ENCODE peak calls at places on chromosomes 16 and 17, in eight cellular contexts. T is IMR-90, P is HCT116, O is heart left ventricle, M is K562, X is transverse colon, Y is H54, W is vagina. V is an unnamed sample.

GRCh38 chr17:48385303-48385702 is 44.7 kb downstream of the SKAP1 start:
- DNase-seq in O (no peak), X (no peak), T (no peak), Y (no peak), W (no peak), M (no peak), P (no peak), V (no peak)

GRCh38 chr16:76650579-76650978 is 373.4 kb downstream of the CNTNAP4 start:
- DNase-seq in P (no peak), O (no peak), T (no peak), W (no peak), Y (no peak), X (no peak), M (no peak), V (no peak)

GRCh38 chr16:4183258-4184037 is 58.4 kb downstream of the SRL start:
- DNase-seq in M (peak; percentile 100), P (peak; percentile 82), Y (peak; percentile 98), O (peak; percentile 94), T (peak; percentile 92), W (no peak), X (peak; percentile 95), V (peak; percentile 95)

GRCh38 chr17:28646039-28646754 is 1.2 kb upstream of the BLTP2 start:
- DNase-seq in T (no peak), Y (no peak), P (no peak), X (peak; percentile 24), M (no peak), O (no peak), W (no peak), V (peak; percentile 6)

GRCh38 chr16:66935319-66936011 is at the start of gene CES2:
- DNase-seq in X (peak; percentile 93), M (peak; percentile 58), O (peak; percentile 53), T (peak; percentile 29), P (no peak), W (no peak), Y (no peak), V (peak; percentile 84)

GRCh38 chr17:59332890-59333377 is 1.5 kb downstream of the YPEL2 start:
- DNase-seq in Y (no peak), M (no peak), P (no peak), O (no peak), T (peak; percentile 11), W (no peak), X (peak; percentile 35), V (no peak)

GRCh38 chr16:84088695-84089395 is 27.9 kb downstream of the MBTPS1 start:
- DNase-seq in X (peak; percentile 73), O (peak; percentile 73), Y (no peak), P (no peak), M (no peak), W (no peak), T (no peak), V (no peak)

GRCh38 chr17:73393962-73394361 is 82.2 kb upstream of the CDC42EP4 start:
- DNase-seq in X (no peak), T (peak; percentile 13), M (peak; percentile 53), P (peak; percentile 16), Y (peak; percentile 71), O (no peak), W (no peak), V (no peak)

GRCh38 chr16:63945805-63946204 is 1176.1 kb downstream of the CDH11 start:
- DNase-seq in P (no peak), O (no peak), T (no peak), M (no peak), X (no peak), Y (no peak), W (no peak), V (no peak)

GRCh38 chr17:28499366-28499668 is 6.8 kb upstream of the FOXN1 start:
- DNase-seq in M (no peak), W (no peak), Y (no peak), P (no peak), X (peak; percentile 77), T (no peak), O (no peak), V (no peak)

GRCh38 chr16:74449470-74449869 is 28.2 kb upstream of the CLEC18B start:
- DNase-seq in X (peak; percentile 30), M (no peak), T (peak; percentile 79), W (no peak), O (no peak), P (peak; percentile 49), Y (peak; percentile 54), V (no peak)

GRCh38 chr17:38898812-38899348 is 26.5 kb upstream of the LASP1NB start:
- DNase-seq in Y (no peak), W (no peak), O (peak; percentile 55), X (peak; percentile 72), M (peak; percentile 80), P (no peak), T (no peak), V (peak; percentile 34)

GRCh38 chr17:37815516-37815915 is 70.7 kb upstream of the HNF1B start:
- DNase-seq in W (no peak), O (no peak), M (no peak), X (no peak), T (no peak), P (no peak), Y (no peak), V (no peak)

GRCh38 chr17:9401434-9401833 is 174.2 kb downstream of the STX8 start:
- DNase-seq in T (peak; percentile 78), Y (no peak), P (no peak), W (no peak), X (no peak), M (no peak), O (no peak), V (no peak)

GRCh38 chr17:35119370-35120185 is at the start of gene RAD51D:
- DNase-seq in W (no peak), T (peak; percentile 56), O (peak; percentile 73), X (peak; percentile 76), M (peak; percentile 92), Y (peak; percentile 87), P (peak; percentile 48), V (peak; percentile 80)
- TF ChIP-seq POLR2A in W (no peak), T (peak; percentile 31), O (peak; percentile 39), X (peak; percentile 14), M (peak; percentile 71), Y (peak; percentile 31), P (no peak), V (no peak)

DNA sequence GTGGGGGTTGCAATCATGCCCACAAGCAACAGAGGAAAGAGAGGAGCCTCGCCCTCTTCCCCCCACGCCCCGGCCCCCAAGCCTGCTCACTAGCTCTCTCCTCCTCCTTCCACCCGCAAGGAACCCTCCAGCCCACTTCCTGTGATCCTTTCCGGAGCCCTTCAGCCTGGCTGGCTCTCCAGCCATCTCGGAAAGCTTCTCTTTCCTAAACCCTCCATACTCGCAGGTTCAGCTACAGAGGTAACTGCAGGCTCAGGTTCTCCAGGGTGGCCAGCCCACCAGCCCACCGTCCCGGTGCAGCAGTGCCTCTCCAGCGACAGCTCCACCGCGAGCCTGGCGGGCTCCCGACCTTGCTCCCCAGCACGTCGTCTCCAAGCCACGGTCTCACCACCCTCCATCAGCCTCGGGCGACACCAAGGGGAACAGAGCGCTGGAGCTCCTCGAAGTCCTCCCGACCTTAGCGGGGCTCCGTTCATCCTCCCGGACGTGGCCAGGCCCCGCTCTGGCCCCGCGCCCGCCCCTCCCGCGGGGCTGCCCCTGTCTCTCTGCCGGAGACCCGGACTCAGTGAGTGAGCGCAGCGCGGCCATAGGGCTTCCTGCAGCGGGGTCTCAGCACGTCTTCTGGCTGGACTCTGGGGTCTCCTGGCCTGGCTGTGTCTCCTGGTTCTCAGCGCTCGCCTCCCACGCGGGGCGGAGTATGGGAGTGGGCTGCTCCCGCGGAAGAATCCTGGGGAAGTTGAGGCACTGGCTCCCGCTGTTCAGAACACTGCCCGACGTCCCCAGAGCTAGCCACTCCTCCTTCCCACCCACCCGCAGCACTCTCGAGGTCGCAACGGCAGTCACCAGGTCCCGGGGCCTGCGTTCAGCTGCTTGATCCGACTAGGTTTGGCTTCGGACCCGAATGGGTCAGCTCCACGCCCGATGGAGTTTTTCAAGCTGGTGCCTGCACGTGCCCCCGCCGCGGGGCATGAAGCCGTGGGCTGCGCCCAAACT is 12.8 kb upstream of the ODF4 start:
- DNase-seq in T (no peak), M (no peak), O (peak; percentile 54), W (no peak), P (no peak), Y (no peak), X (no peak), V (peak; percentile 26)
- TF ChIP-seq POLR2A in T (no peak), M (no peak), O (no peak), W (no peak), P (no peak), Y (no peak), X (no peak), V (no peak)

DNA sequence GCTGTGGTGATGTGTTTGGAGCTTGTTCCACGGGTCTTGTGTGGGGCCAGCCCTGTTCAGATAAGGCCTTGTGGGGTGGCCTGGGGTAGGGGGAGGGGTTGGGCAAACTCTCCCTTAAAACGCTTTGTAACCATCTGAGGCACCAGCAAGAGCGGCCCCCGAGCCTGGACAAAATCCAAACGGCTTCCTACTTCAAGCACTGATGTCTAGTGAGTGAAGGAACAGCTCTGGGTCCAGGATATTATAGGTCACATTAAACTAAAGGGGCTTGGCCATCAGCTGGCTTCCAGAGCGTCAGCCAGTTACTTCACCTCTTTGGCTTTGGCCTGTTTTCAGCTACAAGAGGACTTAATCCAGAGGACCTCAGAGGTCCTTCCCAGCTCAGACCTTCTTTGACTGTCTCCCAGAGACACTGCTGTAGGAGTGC is 11.9 kb downstream of the SERPINF1 start:
- DNase-seq in T (no peak), Y (no peak), X (no peak), O (no peak), M (peak; percentile 46), P (no peak), W (no peak), V (no peak)
- TF ChIP-seq POLR2A in T (no peak), Y (no peak), X (peak; percentile 24), O (no peak), M (no peak), P (no peak), W (no peak), V (no peak)

GRCh38 chr17:18038861-18039534 is at the start of the genes ATPAF2 and GID4:
- DNase-seq in X (peak; percentile 100), T (peak; percentile 98), M (peak; percentile 93), Y (peak; percentile 99), P (peak; percentile 97), O (peak; percentile 100), W (peak; percentile 99), V (peak; percentile 100)
- TF ChIP-seq POLR2A in X (peak; percentile 54), T (peak; percentile 49), M (peak; percentile 60), Y (peak; percentile 48), P (peak; percentile 59), O (peak; percentile 47), W (no peak), V (no peak)

DNA sequence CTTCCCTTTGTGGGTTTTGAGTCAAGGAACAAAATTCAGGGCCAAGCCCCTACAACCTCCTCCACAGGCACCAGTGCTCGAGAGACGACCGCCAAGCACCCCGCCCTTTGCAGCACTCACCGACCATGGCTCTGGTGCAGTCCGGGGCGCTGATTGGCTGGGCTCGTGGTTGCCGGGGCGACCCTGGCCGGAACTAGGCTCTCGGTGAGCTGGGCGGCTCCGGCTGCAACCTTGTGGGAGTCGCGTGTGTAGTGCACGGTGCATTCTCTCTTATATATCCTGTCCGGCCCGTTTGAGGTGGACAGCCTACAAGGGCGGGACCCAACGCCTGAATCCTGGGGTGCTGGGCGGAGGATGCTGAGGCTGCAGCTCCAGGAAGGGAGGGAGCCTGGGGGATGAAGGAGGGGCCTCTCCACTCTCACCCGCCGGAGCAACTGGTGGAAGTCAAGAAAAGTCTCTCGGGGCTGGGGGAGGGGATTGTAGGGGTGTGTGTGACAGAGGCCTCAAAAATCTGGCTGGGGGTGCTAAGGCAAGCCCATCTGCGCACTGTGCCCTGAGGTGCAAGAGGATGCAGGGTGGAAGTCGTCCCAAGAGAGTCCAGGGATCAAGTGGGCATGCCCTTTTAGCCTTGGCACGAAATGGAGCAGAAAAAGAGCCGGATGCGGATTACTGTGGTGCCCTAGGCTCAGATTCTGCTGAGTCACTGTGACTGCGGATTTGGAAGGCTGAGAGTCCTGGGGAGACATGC is at the start of gene NQO1:
- DNase-seq in X (peak; percentile 96), O (peak; percentile 90), T (peak; percentile 97), P (peak; percentile 92), W (no peak), M (peak; percentile 96), Y (peak; percentile 91), V (peak; percentile 98)
- TF ChIP-seq POLR2A in X (peak; percentile 90), O (peak; percentile 66), T (peak; percentile 92), P (peak; percentile 86), W (no peak), M (peak; percentile 89), Y (peak; percentile 94), V (peak; percentile 80)

V was measured in thyroid gland.